ENCODE peak calls at places on chromosomes 13 and 19, in five cellular contexts. F is lower lobe of right lung, D is body of pancreas, I is right cardiac atrium, K is PC-3. Z is an unnamed sample. For H3K4me1, the result is how much of the 10 kb centered on the place peaks cover.

GRCh38 chr19:50835785-50836542 is 2.6 kb upstream of the KLK15 start:
- ATAC-seq in F (peak), D (peak), I (peak), K (peak), Z (peak)

GRCh38 chr19:37077929-37078716 is at the start of gene ZNF420:
- ATAC-seq in F (peak), D (peak), I (peak), K (peak), Z (peak)

GRCh38 chr13:42720858-42721219 is 60.5 kb upstream of the FAM216B start:
- ATAC-seq in F (no peak), D (no peak), I (no peak), K (no peak), Z (no peak)

GRCh38 chr19:4365341-4365740 is 22.0 kb downstream of the MPND start:
- ATAC-seq in F (no peak), D (no peak), I (no peak), K (no peak), Z (no peak)

GRCh38 chr13:52651880-52652169 is 811 bp upstream of the SUGT1 start:
- ATAC-seq in F (peak), D (peak), I (peak), K (peak), Z (peak)

GRCh38 chr19:32627714-32628253 is 46.8 kb downstream of the PDCD5 start:
- ATAC-seq in F (no peak), D (no peak), I (peak), K (no peak), Z (no peak)

GRCh38 chr13:43664700-43665191 is 122.0 kb downstream of the ENOX1 start:
- ATAC-seq in F (peak), D (peak), I (peak), K (peak), Z (peak)

GRCh38 chr19:55147408-55148251 is 1.4 kb downstream of the TNNT1 start:
- ATAC-seq in F (no peak), D (no peak), I (peak), K (no peak), Z (no peak)

GRCh38 chr13:33322474-33322827 is 36.9 kb upstream of the STARD13 start:
- ATAC-seq in F (no peak), D (no peak), I (peak), K (no peak), Z (peak)

GRCh38 chr13:33353210-33353609 is 67.7 kb upstream of the STARD13 start:
- ATAC-seq in F (peak), D (no peak), I (peak), K (no peak), Z (peak)

GRCh38 chr13:74730556-74731331 is 596.5 kb upstream of the KLF12 start:
- ATAC-seq in F (no peak), D (no peak), I (peak), K (no peak), Z (no peak)

GRCh38 chr19:1360818-1361461 is 22.8 kb upstream of the NDUFS7 start:
- ATAC-seq in F (peak), D (peak), I (peak), K (no peak), Z (peak)

GRCh38 chr19:44627631-44628030 is 14.3 kb downstream of the IGSF23 start:
- ATAC-seq in F (no peak), D (no peak), I (no peak), K (no peak), Z (no peak)

GRCh38 chr13:76737526-76737925 is 148.7 kb downstream of the KCTD12 start:
- ATAC-seq in F (no peak), D (no peak), I (no peak), K (no peak), Z (no peak)

GRCh38 chr13:42990147-42990990 is 1.7 kb downstream of the EPSTI1 start:
- ATAC-seq in F (no peak), D (no peak), I (peak), K (no peak), Z (no peak)

GRCh38 chr13:48316826-48317510 is 13.4 kb downstream of the RB1 start:
- ATAC-seq in F (no peak), D (no peak), I (no peak), K (no peak), Z (peak)

GRCh38 chr19:45391871-45392665 is 12.8 kb downstream of the PPP1R13L start:
- ATAC-seq in F (no peak), D (peak), I (peak), K (no peak), Z (no peak)

GRCh38 chr19:42401365-42402303 is 11.5 kb upstream of the CNFN start:
- ATAC-seq in F (peak), D (peak), I (peak), K (peak), Z (peak)

GRCh38 chr13:77374786-77375185 is 47.9 kb upstream of the MYCBP2 start:
- ATAC-seq in F (no peak), D (no peak), I (no peak), K (no peak), Z (no peak)

GRCh38 chr13:50115695-50116094 is 100.5 kb downstream of the KCNRG start:
- ATAC-seq in F (no peak), D (no peak), I (no peak), K (no peak), Z (no peak)

GRCh38 chr19:32555786-32556185 is 25.2 kb upstream of the PDCD5 start:
- ATAC-seq in F (no peak), D (no peak), I (no peak), K (no peak), Z (no peak)

GRCh38 chr13:112748947-112749346 is 59.1 kb downstream of the ATP11A start:
- ATAC-seq in F (peak), D (peak), I (peak), K (no peak), Z (peak)

GRCh38 chr19:51994048-51994644 is 7.5 kb upstream of the ZNF350 start:
- ATAC-seq in F (no peak), D (no peak), I (no peak), K (no peak), Z (no peak)

GRCh38 chr19:19464339-19465098 is 50.8 kb downstream of the TSSK6 start:
- ATAC-seq in F (peak), D (peak), I (no peak), K (no peak), Z (no peak)

GRCh38 chr19:55325172-55325571 is at the start of gene TMEM150B:
- ATAC-seq in F (no peak), D (no peak), I (no peak), K (no peak), Z (no peak)

GRCh38 chr13:82627183-82627582 is 1255.1 kb downstream of the SLITRK1 start:
- ATAC-seq in F (no peak), D (no peak), I (no peak), K (peak), Z (no peak)

GRCh38 chr13:37173214-37173613 is 67.8 kb upstream of the CSNK1A1L start:
- ATAC-seq in F (no peak), D (no peak), I (no peak), K (no peak), Z (no peak)

GRCh38 chr19:19948800-19949199 is 48.1 kb downstream of the ZNF93 start:
- ATAC-seq in F (no peak), D (no peak), I (no peak), K (no peak), Z (no peak)

GRCh38 chr13:110268576-110269185 is 38.3 kb downstream of the COL4A1 start:
- ATAC-seq in F (no peak), D (no peak), I (no peak), K (no peak), Z (no peak)
- H3K4me1 ChIP-seq in F (under half), D (under half), I (under half), K (under half), Z (under half)

GRCh38 chr13:103965506-103966243 is 899.5 kb upstream of the SLC10A2 start:
- ATAC-seq in F (no peak), D (no peak), I (no peak), K (no peak), Z (no peak)

GRCh38 chr13:103961784-103962183 is 895.6 kb upstream of the SLC10A2 start:
- ATAC-seq in F (no peak), D (no peak), I (no peak), K (no peak), Z (no peak)

GRCh38 chr13:103961129-103961528 is 894.9 kb upstream of the SLC10A2 start:
- ATAC-seq in F (no peak), D (no peak), I (no peak), K (no peak), Z (no peak)

GRCh38 chr13:103960011-103960410 is 893.8 kb upstream of the SLC10A2 start:
- ATAC-seq in F (no peak), D (no peak), I (no peak), K (no peak), Z (no peak)
- H3K4me1 ChIP-seq in F (under half), D (under half), I (under half), K (under half), Z (under half)

DNA sequence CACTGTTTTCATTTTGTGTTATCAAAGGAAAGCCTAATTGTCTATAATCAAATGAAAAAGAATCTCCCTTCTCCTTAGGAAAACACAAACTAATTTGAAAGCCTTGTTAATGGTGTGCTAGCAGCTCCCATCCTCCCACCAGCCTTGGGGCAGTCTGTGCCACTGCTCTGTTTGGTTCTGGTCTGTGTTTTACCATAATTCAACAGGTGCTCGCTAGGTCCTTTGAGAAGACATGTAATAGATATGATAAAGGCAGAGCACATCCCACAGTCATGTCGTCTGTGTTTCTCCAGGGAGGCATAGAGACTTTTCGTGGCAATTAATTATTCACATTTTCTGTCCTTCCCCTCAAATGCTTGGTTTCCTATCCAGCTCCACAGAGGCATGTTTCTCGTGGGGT is 23.8 kb downstream of the FAM124A start:
- ATAC-seq in F (no peak), D (no peak), I (no peak), K (no peak), Z (no peak)
- H3K4me1 ChIP-seq in F (under half), D (under half), I (under half), K (under half), Z (under half)

DNA sequence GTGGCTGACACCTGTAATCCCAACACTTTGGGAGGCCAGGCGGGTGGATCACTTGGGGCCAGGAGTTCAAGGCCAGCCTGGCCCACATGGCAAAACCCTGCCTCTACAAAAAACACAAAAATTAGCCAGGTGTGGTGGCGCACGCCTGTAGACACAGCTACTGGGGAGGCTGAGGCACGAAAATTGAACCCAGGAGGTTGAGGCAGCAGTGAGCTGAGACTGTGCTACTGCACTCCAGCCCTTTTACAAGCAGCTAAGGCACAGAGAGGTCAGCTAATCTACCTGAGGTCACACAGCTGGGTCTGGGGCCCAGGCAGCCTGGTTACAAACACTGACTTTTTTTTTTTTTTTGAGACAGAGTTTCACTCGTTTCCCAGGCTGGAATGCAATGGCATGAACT is 27.2 kb downstream of the MED26 start:
- ATAC-seq in F (no peak), D (no peak), I (no peak), K (no peak), Z (no peak)
- H3K4me1 ChIP-seq in F (under half), D (half or more), I (under half), K (under half), Z (half or more)